ENCODE peak calls at places on chromosomes 16 and 17, in four cellular contexts. E is GM12878, B is K562, F is HL-60. W is an unnamed sample.

GRCh38 chr16:78118469-78119025 is 19.1 kb downstream of the WWOX start:
- DNase-seq in E (no peak), B (no peak), F (no peak), W (no peak)

GRCh38 chr17:71023631-71024030 is 854.3 kb downstream of the KCNJ2 start:
- DNase-seq in E (no peak), B (no peak), F (no peak), W (no peak)

GRCh38 chr16:19287241-19287640 is 1.7 kb downstream of the CLEC19A start:
- DNase-seq in E (no peak), B (no peak), F (no peak), W (no peak)

GRCh38 chr17:50834126-50834785 is 1.1 kb upstream of the WFIKKN2 start:
- DNase-seq in E (no peak), B (no peak), F (no peak), W (no peak)

GRCh38 chr16:15553313-15554088 is 89.5 kb downstream of the MARF1 start:
- DNase-seq in E (no peak), B (no peak), F (no peak), W (no peak)

GRCh38 chr16:54080524-54081008 is 206.0 kb downstream of the IRX3 start:
- DNase-seq in E (no peak), B (no peak), F (no peak), W (no peak)

GRCh38 chr17:82031885-82032627 is 578 bp downstream of the RAC3 start:
- DNase-seq in E (no peak), B (peak; percentile 88), F (peak; percentile 48), W (peak; percentile 64)

GRCh38 chr16:84423416-84423837 is 55.1 kb downstream of the ATP2C2 start:
- DNase-seq in E (peak; percentile 11), B (peak; percentile 82), F (peak; percentile 41), W (no peak)

GRCh38 chr17:83195330-83196087 is 116.1 kb downstream of the METRNL start:
- DNase-seq in E (no peak), B (peak; percentile 46), F (no peak), W (no peak)

GRCh38 chr17:2215616-2216364 is 87.8 kb downstream of the SMG6 start:
- DNase-seq in E (no peak), B (no peak), F (peak; percentile 47), W (peak; percentile 60)

GRCh38 chr16:64094992-64095579 is 1026.8 kb downstream of the CDH11 start:
- DNase-seq in E (no peak), B (no peak), F (no peak), W (no peak)

GRCh38 chr17:36524428-36524876 is 10.2 kb downstream of the MYO19 start:
- DNase-seq in E (no peak), B (no peak), F (no peak), W (no peak)

GRCh38 chr16:76577003-76577402 is 299.8 kb downstream of the CNTNAP4 start:
- DNase-seq in E (peak; percentile 61), B (no peak), F (no peak), W (peak; percentile 30)

GRCh38 chr17:80367510-80367909 is 47.5 kb upstream of the ENDOV start:
- DNase-seq in E (no peak), B (no peak), F (no peak), W (no peak)

GRCh38 chr16:30941600-30942420 is 7.1 kb upstream of the ORAI3 start:
- DNase-seq in E (no peak), B (peak; percentile 90), F (peak; percentile 81), W (peak; percentile 91)

GRCh38 chr16:84922351-84923135 is 88.8 kb downstream of the ZDHHC7 start:
- DNase-seq in E (no peak), B (peak; percentile 41), F (no peak), W (no peak)

GRCh38 chr16:6345090-6345489 is 987.6 kb upstream of the RBFOX1 start:
- DNase-seq in E (no peak), B (no peak), F (no peak), W (no peak)

GRCh38 chr16:55000595-55000994 is 69.9 kb downstream of the IRX5 start:
- DNase-seq in E (no peak), B (peak; percentile 30), F (no peak), W (no peak)

GRCh38 chr17:19248923-19249574 is 11.9 kb downstream of the EPN2 start:
- DNase-seq in E (no peak), B (peak; percentile 18), F (no peak), W (no peak)

GRCh38 chr17:7289256-7290032 is 5.0 kb downstream of the YBX2 start:
- DNase-seq in E (no peak), B (no peak), F (no peak), W (no peak)

GRCh38 chr17:29867643-29868181 is 62.3 kb downstream of the SSH2 start:
- DNase-seq in E (no peak), B (no peak), F (no peak), W (no peak)

GRCh38 chr17:67959510-67959909 is 36.8 kb downstream of the C17orf58 start:
- DNase-seq in E (no peak), B (no peak), F (no peak), W (no peak)

GRCh38 chr17:81833921-81834830 is 674 bp downstream of the PPP1R27 start:
- DNase-seq in E (no peak), B (no peak), F (no peak), W (no peak)

GRCh38 chr16:24534634-24535033 is 4.7 kb upstream of the RBBP6 start:
- DNase-seq in E (no peak), B (no peak), F (no peak), W (no peak)

GRCh38 chr17:3916825-3917224 is 560 bp upstream of the P2RX1 start:
- DNase-seq in E (no peak), B (no peak), F (peak; percentile 74), W (no peak)

GRCh38 chr17:13346081-13346533 is 255.6 kb downstream of the HS3ST3A1 start:
- DNase-seq in E (no peak), B (peak; percentile 21), F (no peak), W (no peak)

GRCh38 chr17:76995352-76996105 is 127.3 kb downstream of the MGAT5B start:
- DNase-seq in E (no peak), B (no peak), F (no peak), W (no peak)

GRCh38 chr17:77329741-77330531 is 189.2 kb downstream of the SEC14L1 start:
- DNase-seq in E (no peak), B (no peak), F (no peak), W (no peak)

GRCh38 chr16:35152067-35152627 is 1692.7 kb downstream of the TP53TG3F start:
- DNase-seq in E (no peak), B (no peak), F (no peak), W (no peak)

GRCh38 chr17:78458739-78459335 is 80.4 kb downstream of the PGS1 start:
- DNase-seq in E (no peak), B (no peak), F (no peak), W (no peak)

GRCh38 chr17:76246080-76247066 is 6.1 kb upstream of the RNF157 start:
- DNase-seq in E (peak; percentile 98), B (peak; percentile 41), F (peak; percentile 97), W (peak; percentile 72)

GRCh38 chr17:78361227-78361683 is 1.4 kb upstream of the SOCS3 start:
- DNase-seq in E (no peak), B (no peak), F (no peak), W (no peak)

GRCh38 chr17:80005360-80006338 is 30.0 kb downstream of the TBC1D16 start:
- DNase-seq in E (no peak), B (peak; percentile 86), F (peak; percentile 40), W (peak; percentile 93)

GRCh38 chr17:5672141-5672540 is 87.8 kb upstream of the NLRP1 start:
- DNase-seq in E (no peak), B (no peak), F (no peak), W (no peak)
- TF ChIP-seq POLR2AphosphoS5 in E (no peak), B (no peak), F (no peak), W (no peak)

GRCh38 chr17:65588194-65588808 is 26.9 kb upstream of the AXIN2 start:
- DNase-seq in E (no peak), B (no peak), F (no peak), W (no peak)
- TF ChIP-seq SPI1 in E (no peak), B (no peak), F (no peak), W (no peak)

DNA sequence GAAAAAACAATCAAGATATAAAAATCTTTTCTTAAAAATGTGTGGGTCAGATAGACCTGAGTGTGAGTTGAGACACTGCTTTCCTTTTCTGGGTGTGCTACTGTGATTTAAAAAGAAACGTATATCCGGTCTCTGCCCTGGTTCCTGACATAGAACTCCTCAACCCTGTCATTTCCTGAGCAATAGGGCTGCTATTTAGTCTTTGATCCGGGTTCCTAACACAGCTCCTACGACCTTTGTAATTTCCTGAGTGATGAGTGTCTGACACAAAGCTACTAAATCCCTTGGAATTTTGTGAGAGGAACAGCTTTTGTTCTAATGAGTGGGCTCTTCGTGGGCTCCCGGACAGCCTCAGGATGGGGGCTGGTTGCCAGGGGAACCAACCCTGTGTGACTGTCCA is 93.9 kb upstream of the FA2H start:
- DNase-seq in E (no peak), B (no peak), F (no peak), W (no peak)
- TF ChIP-seq POLR2AphosphoS5 in E (no peak), B (no peak), F (no peak), W (no peak)

DNA sequence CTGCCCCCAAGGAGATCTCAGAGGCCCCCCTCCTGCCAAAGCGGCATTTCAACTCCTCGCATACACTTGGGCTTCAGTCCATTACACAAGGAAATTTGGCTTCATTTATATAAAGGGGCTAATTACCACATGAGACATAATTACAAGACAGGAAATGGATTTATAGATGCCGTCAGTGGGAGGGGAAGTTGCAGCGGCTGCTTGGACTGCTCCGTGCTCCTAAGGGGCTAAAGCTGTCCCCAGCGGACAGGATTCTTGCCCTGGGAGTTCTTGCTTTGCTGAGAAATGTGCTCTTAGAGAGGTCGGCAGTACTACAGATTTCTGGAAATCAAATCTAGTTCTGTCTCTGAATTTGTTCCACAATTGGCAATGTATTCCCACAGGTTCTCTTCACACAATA is 57.2 kb upstream of the NLK start:
- DNase-seq in E (no peak), B (no peak), F (no peak), W (no peak)
- TF ChIP-seq SPI1 in E (no peak), B (no peak), F (no peak), W (no peak)

GRCh38 chr16:67667817-67668494 is 1.3 kb downstream of the C16orf86 start:
- DNase-seq in E (peak; percentile 70), B (peak; percentile 90), F (peak; percentile 96), W (peak; percentile 93)
- TF ChIP-seq POLR2AphosphoS5 in E (no peak), B (no peak), F (peak; percentile 17), W (no peak)

DNA sequence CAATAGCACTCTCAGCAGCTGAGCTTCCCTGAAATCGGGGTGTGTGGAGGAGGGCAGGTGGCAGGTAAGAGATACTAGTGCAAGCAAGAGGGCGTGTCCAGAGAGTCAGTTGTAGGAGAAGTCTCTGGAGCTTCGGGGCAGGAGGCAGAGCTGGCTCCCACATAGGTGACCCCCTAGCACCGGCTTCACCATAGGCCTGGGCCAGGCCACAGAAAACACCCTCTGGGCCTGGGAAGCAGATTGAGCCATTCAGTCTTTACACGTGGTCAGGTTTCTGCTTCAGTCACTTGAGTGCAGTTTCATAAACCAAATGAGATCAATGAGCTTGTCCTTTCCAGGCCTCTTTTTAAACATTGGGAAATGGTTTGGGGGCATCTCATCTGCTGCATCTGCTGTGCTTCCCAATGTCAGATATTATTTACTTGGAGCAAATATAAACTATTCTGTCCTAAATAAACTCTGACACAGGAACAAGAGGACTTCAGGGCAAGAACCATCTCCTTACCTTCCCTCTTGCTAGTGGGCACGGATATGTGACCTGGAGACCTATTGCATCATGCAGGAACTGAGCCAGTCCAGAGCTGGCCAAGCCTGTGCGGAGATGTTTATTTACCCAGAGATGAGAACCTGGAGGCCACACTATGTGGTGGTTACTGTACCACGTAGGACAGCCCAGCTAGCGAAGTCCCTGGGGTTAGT is 16.1 kb downstream of the CCR7 start:
- DNase-seq in E (no peak), B (no peak), F (no peak), W (no peak)
- TF ChIP-seq SPI1 in E (no peak), B (no peak), F (no peak), W (no peak)

W was measured in GM12891.